ENCODE peak calls at places on chromosome 14, in four cellular contexts. M is body of pancreas, U is IMR-90, I is transverse colon. T is an unnamed sample. For H3K27me3, the result is how much of the 10 kb centered on the place peaks cover.

GRCh38 chr14:42112108-42112507 is 505.4 kb downstream of the LRFN5 start:
- DNase-seq in M (no peak), U (peak), I (no peak), T (no peak)

GRCh38 chr14:93056166-93056839 is 59.4 kb downstream of the ITPK1 start:
- DNase-seq in M (no peak), U (no peak), I (no peak), T (no peak)

GRCh38 chr14:51185754-51186153 is 54.3 kb upstream of the TMX1 start:
- DNase-seq in M (no peak), U (no peak), I (no peak), T (no peak)

GRCh38 chr14:53807580-53807979 is 149.0 kb downstream of the BMP4 start:
- DNase-seq in M (no peak), U (no peak), I (no peak), T (peak)

GRCh38 chr14:58533417-58533816 is 104.3 kb upstream of the DACT1 start:
- DNase-seq in M (no peak), U (no peak), I (no peak), T (no peak)

GRCh38 chr14:96055065-96055752 is 16.0 kb downstream of the C14orf132 start:
- DNase-seq in M (no peak), U (peak), I (no peak), T (no peak)

GRCh38 chr14:32513571-32514009 is 184.5 kb downstream of the AKAP6 start:
- DNase-seq in M (no peak), U (peak), I (no peak), T (no peak)

GRCh38 chr14:91252901-91253794 is 8.6 kb upstream of the GPR68 start:
- DNase-seq in M (no peak), U (no peak), I (peak), T (peak)

GRCh38 chr14:34981743-34982420 is 910 bp upstream of the SRP54 start:
- DNase-seq in M (peak), U (peak), I (peak), T (no peak)

GRCh38 chr14:73833530-73834257 is 17.9 kb upstream of the PTGR2 start:
- DNase-seq in M (no peak), U (peak), I (no peak), T (peak)

GRCh38 chr14:86404425-86404824 is 874.5 kb downstream of the FLRT2 start:
- DNase-seq in M (no peak), U (peak), I (no peak), T (no peak)

GRCh38 chr14:104087505-104087904 is 2.0 kb downstream of the ASPG start:
- DNase-seq in M (peak), U (no peak), I (peak), T (no peak)

GRCh38 chr14:30223966-30224365 is 296.3 kb upstream of the PRKD1 start:
- DNase-seq in M (peak), U (no peak), I (no peak), T (no peak)

GRCh38 chr14:95196268-95196667 is 38.9 kb upstream of the DICER1 start:
- DNase-seq in M (no peak), U (no peak), I (no peak), T (no peak)

GRCh38 chr14:55285048-55285652 is 13.9 kb downstream of the FBXO34 start:
- DNase-seq in M (no peak), U (no peak), I (no peak), T (no peak)

GRCh38 chr14:60681271-60681670 is 32.0 kb upstream of the SIX1 start:
- DNase-seq in M (no peak), U (no peak), I (no peak), T (no peak)

GRCh38 chr14:60684203-60684602 is 34.9 kb upstream of the SIX1 start:
- DNase-seq in M (no peak), U (no peak), I (no peak), T (no peak)

GRCh38 chr14:60680511-60680910 is 31.2 kb upstream of the SIX1 start:
- DNase-seq in M (no peak), U (no peak), I (no peak), T (no peak)

DNA sequence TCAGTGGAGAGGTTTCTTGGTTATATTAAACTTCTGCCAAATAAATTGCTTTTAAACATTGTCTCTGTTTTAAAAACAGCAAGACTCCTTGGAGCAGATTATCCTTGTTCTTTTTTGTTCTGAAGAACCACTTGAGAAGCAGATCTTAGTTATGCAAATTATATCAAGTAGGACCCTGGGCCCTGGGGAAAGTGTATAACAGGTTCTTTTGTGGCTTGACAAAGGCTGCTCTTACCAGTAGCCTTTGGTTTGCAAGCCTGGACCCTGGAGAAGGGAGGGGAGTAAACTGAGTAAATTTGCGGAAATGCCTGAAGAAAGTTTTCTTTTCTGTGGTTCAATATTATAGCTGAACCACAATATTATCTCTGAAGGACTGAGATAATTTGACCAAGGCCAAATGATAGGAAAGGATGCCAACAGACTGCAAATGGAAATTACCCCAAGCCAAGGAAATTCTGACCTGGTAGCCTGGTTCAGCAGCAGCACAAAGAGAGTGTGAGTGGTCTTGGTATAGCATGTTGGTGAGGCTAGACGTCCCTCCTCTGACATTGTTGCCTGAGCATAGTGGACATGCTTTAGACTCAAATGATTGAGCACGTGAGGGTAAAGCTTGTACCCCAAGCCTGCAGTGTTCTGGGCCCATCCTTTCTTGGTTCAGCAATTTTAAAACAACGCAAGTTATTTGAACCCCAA is 30.4 kb upstream of the SIX1 start:
- DNase-seq in M (no peak), U (no peak), I (no peak), T (no peak)
- H3K27me3 ChIP-seq in M (under half), U (under half), I (under half), T (under half)

GRCh38 chr14:98514016-98514415 is 758.0 kb downstream of the BCL11B start:
- DNase-seq in M (no peak), U (no peak), I (no peak), T (no peak)

GRCh38 chr14:98510392-98510791 is 761.6 kb downstream of the BCL11B start:
- DNase-seq in M (no peak), U (no peak), I (no peak), T (no peak)

GRCh38 chr14:98513558-98513957 is 758.4 kb downstream of the BCL11B start:
- DNase-seq in M (no peak), U (no peak), I (no peak), T (no peak)

GRCh38 chr14:98507269-98507668 is 764.7 kb downstream of the BCL11B start:
- DNase-seq in M (no peak), U (no peak), I (no peak), T (no peak)

GRCh38 chr14:98512501-98513251 is 759.3 kb downstream of the BCL11B start:
- DNase-seq in M (no peak), U (no peak), I (no peak), T (no peak)
- H3K4me3 ChIP-seq in M (no peak), U (no peak), I (no peak), T (no peak)

GRCh38 chr14:75522919-75523318 is 650 bp downstream of the BATF start:
- DNase-seq in M (no peak), U (no peak), I (no peak), T (no peak)

GRCh38 chr14:75523771-75524171 is 1.5 kb downstream of the BATF start:
- DNase-seq in M (no peak), U (peak), I (no peak), T (no peak)

GRCh38 chr14:75520852-75521251 is 1.4 kb upstream of the BATF start:
- DNase-seq in M (no peak), U (no peak), I (no peak), T (no peak)

GRCh38 chr14:75521415-75522199 is 662 bp upstream of the BATF start:
- DNase-seq in M (no peak), U (no peak), I (no peak), T (no peak)

DNA sequence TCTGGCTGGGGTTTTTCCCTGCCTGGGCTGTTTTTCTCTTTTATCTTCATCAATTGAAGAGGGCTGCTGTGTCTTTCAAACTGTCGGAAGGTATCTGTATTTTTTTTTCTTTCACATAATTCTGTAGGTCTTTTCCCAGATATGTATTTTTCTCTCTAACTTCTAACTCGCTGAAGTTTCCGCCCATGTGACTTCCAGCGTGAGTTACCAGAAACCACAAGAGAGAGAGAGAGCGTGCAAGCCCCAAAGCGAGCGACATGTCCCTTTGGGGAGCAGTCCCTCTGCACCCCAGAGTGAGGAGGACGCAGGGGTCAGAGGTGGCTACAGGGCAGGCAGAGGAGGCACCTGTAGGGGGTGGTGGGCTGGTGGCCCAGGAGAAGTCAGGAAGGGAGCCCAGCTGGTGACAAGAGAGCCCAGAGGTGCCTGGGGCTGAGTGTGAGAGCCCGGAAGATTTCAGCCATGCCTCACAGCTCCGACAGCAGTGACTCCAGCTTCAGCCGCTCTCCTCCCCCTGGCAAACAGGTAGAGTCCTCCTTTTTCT is at the start of gene BATF:
- DNase-seq in M (no peak), U (no peak), I (peak), T (peak)
- TF ChIP-seq POLR2A in M (no peak), U (no peak), I (peak), T (no peak)

DNA sequence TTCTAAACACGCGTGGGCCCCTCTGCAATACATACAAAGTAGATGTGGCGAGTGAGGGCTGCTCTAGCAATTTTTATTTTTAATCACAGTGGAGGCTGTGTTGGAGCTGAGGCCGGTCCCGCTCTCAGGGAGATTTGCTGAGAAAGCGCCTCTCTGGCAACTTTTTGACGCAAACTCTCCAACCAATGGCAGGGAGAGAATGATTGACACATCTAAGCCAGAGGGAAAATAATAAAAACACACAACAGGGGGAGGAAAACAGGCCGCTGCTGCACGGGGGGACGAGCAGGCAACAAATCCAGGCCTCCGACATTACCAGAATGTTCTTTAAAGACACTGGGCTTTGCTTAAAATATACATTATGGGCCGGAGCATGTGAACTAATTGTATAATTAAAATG is at the start of gene OTX2:
- DNase-seq in M (no peak), U (no peak), I (no peak), T (no peak)
- H3K27me3 ChIP-seq in M (under half), U (half or more), I (half or more), T (half or more)

DNA sequence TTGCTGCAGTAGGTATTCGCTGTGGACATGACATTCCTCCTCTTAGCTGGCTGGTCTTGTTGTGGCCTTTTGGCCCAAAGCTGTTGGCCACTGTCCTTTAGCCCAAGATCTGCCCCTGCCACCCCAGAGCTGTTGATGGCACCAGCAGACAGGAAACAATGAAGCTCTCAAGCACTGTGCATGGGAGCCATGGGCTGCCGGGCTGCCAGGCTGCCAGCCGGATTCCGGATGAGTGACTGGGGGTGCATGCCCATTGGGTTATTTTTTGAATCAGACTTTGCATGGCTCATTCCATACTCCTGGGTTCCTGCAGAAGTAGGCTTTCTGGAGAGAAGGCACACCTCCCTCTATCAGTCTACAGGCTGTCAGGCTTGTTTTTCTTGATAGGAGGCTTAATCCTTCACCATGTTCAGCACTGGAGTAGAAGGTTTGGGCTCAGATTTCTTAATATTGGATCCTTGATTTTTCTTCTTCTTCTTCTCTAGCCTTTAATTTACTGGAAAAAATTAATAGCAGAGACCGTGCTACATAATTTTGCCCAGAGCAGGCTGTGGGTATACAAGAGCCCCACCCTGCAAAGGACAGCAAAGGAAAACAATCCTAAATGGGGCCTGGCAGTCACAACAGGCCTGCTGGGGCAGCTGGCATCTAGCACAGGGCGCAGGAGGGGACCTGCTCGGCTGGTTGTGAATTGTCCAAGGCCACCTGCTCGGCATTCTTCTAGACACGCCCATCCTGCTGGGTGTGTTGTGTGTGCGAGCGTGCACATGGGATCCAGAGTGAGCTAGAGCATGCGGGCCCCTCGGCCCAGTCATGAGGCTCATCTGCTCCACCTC is 32.2 kb downstream of the MAX start:
- DNase-seq in M (peak), U (no peak), I (peak), T (no peak)
- H3K4me3 ChIP-seq in M (no peak), U (no peak), I (no peak), T (no peak)

GRCh38 chr14:105489607-105490317 is 1.3 kb upstream of the TEDC1 start:
- DNase-seq in M (peak), U (peak), I (peak), T (peak)

GRCh38 chr14:105492051-105492965 is 1.3 kb downstream of the TEDC1 start:
- DNase-seq in M (peak), U (no peak), I (no peak), T (no peak)

GRCh38 chr14:105491366-105492006 is 440 bp downstream of the TEDC1 start:
- DNase-seq in M (peak), U (peak), I (peak), T (peak)

GRCh38 chr14:105490318-105490571 is 801 bp upstream of the TEDC1 start:
- DNase-seq in M (peak), U (no peak), I (peak), T (no peak)

GRCh38 chr14:105490572-105491365 is at the start of gene TEDC1:
- DNase-seq in M (peak), U (peak), I (peak), T (peak)
- TF ChIP-seq POLR2A in M (peak), U (no peak), I (peak), T (peak)

GRCh38 chr14:99698642-99699041 is 14.5 kb downstream of the CYP46A1 start:
- DNase-seq in M (no peak), U (no peak), I (no peak), T (no peak)

GRCh38 chr14:99699071-99699760 is 15.1 kb downstream of the CYP46A1 start:
- DNase-seq in M (no peak), U (no peak), I (no peak), T (no peak)

GRCh38 chr14:99698236-99698635 is 14.1 kb downstream of the CYP46A1 start:
- DNase-seq in M (no peak), U (no peak), I (no peak), T (no peak)

GRCh38 chr14:99701260-99701659 is 17.2 kb downstream of the CYP46A1 start:
- DNase-seq in M (no peak), U (no peak), I (no peak), T (no peak)

DNA sequence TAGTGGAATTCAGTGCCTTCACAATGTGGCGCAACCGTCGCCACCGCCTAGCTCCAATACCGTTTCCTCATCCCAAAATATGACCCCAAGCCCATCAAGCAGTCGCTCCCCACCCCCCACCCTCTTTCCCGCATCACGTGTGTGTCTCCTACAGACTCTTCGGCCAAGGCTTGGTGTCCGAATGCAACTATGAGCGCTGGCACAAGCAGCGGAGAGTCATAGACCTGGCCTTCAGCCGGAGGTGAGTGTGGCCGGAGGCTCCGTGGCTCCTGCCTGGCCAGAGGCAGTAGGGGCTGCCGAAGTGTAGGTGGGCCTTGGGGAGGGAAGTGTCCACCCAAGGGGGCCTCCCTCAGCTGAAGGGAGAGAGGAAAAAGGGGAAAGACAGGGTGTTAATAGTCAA is 15.8 kb downstream of the CYP46A1 start:
- DNase-seq in M (no peak), U (no peak), I (no peak), T (no peak)
- H3K27me3 ChIP-seq in M (under half), U (under half), I (under half), T (under half)

GRCh38 chr14:61530296-61530695 is 165.0 kb upstream of the HIF1A start:
- DNase-seq in M (no peak), U (no peak), I (no peak), T (no peak)

GRCh38 chr14:61527325-61528100 is 167.8 kb upstream of the HIF1A start:
- DNase-seq in M (no peak), U (peak), I (no peak), T (no peak)

GRCh38 chr14:61526405-61527312 is 168.7 kb upstream of the HIF1A start:
- DNase-seq in M (peak), U (no peak), I (no peak), T (peak)

GRCh38 chr14:61530896-61531295 is 164.4 kb upstream of the HIF1A start:
- DNase-seq in M (no peak), U (no peak), I (peak), T (no peak)

DNA sequence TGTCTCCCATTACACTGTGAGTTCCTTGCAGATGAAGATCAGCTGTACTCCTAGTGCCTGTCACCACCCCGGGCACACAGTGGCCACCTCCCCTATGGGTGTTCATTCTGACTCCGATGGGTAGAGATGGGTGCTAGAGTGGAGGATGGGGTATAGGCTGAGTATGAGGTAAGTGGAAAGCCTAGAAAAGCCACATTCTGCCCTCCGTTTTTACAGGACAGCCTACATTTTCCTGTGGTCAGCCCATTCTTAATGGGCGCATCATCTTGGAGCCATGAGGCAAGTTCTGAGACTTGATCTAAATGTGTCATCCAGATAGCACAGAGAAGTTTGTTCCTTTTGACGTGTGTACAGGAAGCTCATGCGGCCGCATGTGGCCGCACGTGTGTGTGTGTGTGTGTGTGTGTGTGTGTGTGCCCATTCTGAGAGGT is 166.7 kb upstream of the HIF1A start:
- DNase-seq in M (no peak), U (peak), I (no peak), T (no peak)
- H3K4me3 ChIP-seq in M (no peak), U (no peak), I (no peak), T (no peak)